ENCODE peak calls at places on chromosome 7, in five cellular contexts. B is WTC11, I is GM20000, L is cardiac fibroblast, N is coronary artery. K is an unnamed sample.

GRCh38 chr7:117834983-117835664 is 38.1 kb downstream of the CTTNBP2 start:
- DNase-seq in B (peak; percentile 22), I (no peak), L (no peak), N (no peak), K (no peak)

GRCh38 chr7:26451997-26452396 is 160.3 kb downstream of the SNX10 start:
- DNase-seq in B (peak; percentile 38), I (no peak), L (no peak), N (no peak), K (no peak)

GRCh38 chr7:57176928-57177635 is 44.8 kb upstream of the ZNF479 start:
- DNase-seq in B (no peak), I (no peak), L (no peak), N (peak; percentile 63), K (no peak)

GRCh38 chr7:157564518-157565177 is 227.8 kb downstream of the DNAJB6 start:
- DNase-seq in B (no peak), I (no peak), L (no peak), N (no peak), K (no peak)

GRCh38 chr7:43135129-43135528 is 22.7 kb downstream of the HECW1 start:
- DNase-seq in B (no peak), I (no peak), L (no peak), N (no peak), K (no peak)

GRCh38 chr7:50069613-50070012 is 23.4 kb downstream of the ZPBP start:
- DNase-seq in B (peak; percentile 23), I (peak; percentile 32), L (peak; percentile 22), N (no peak), K (peak; percentile 3)

GRCh38 chr7:26196305-26196704 is 4.2 kb downstream of the HNRNPA2B1 start:
- DNase-seq in B (no peak), I (no peak), L (no peak), N (no peak), K (no peak)

GRCh38 chr7:159140170-159140910 is 4.3 kb downstream of the VIPR2 start:
- DNase-seq in B (no peak), I (no peak), L (no peak), N (peak; percentile 54), K (no peak)

GRCh38 chr7:22219739-22220493 is 137.0 kb downstream of the RAPGEF5 start:
- DNase-seq in B (no peak), I (no peak), L (peak; percentile 54), N (no peak), K (no peak)

GRCh38 chr7:131233193-131233592 is 94.5 kb upstream of the MKLN1 start:
- DNase-seq in B (no peak), I (no peak), L (no peak), N (no peak), K (no peak)

GRCh38 chr7:105766421-105767191 is 109.8 kb downstream of the ATXN7L1 start:
- DNase-seq in B (no peak), I (peak; percentile 28), L (no peak), N (no peak), K (no peak)

GRCh38 chr7:30815016-30815854 is 44.0 kb downstream of the MINDY4 start:
- DNase-seq in B (no peak), I (no peak), L (peak; percentile 85), N (peak; percentile 89), K (no peak)

GRCh38 chr7:159197066-159197975 is 52.7 kb upstream of the VIPR2 start:
- DNase-seq in B (peak; percentile 28), I (peak; percentile 34), L (no peak), N (no peak), K (no peak)

GRCh38 chr7:157670490-157671357 is 333.9 kb downstream of the DNAJB6 start:
- DNase-seq in B (no peak), I (no peak), L (no peak), N (no peak), K (no peak)

GRCh38 chr7:101555921-101556275 is 73.2 kb downstream of the MYL10 start:
- DNase-seq in B (no peak), I (peak; percentile 1), L (no peak), N (peak; percentile 62), K (peak; percentile 5)

GRCh38 chr7:93902777-93903423 is 3.5 kb upstream of the GNGT1 start:
- DNase-seq in B (no peak), I (peak; percentile 32), L (peak; percentile 90), N (no peak), K (no peak)

GRCh38 chr7:40599836-40600235 is 465.0 kb downstream of the SUGCT start:
- DNase-seq in B (no peak), I (no peak), L (no peak), N (no peak), K (no peak)

GRCh38 chr7:106111671-106112117 is 418 bp downstream of the SYPL1 start:
- DNase-seq in B (no peak), I (peak; percentile 63), L (peak; percentile 87), N (peak; percentile 83), K (no peak)

GRCh38 chr7:54541941-54542618 is at the start of gene VSTM2A:
- DNase-seq in B (peak; percentile 60), I (no peak), L (no peak), N (no peak), K (no peak)

GRCh38 chr7:22435105-22435504 is 64.9 kb downstream of the STEAP1B start:
- DNase-seq in B (no peak), I (peak; percentile 43), L (no peak), N (no peak), K (peak; percentile 23)

GRCh38 chr7:150753826-150754603 is 16.8 kb downstream of the GIMAP5 start:
- DNase-seq in B (no peak), I (peak; percentile 54), L (no peak), N (no peak), K (peak; percentile 52)

GRCh38 chr7:71019703-71020102 is 112.2 kb upstream of the GALNT17 start:
- DNase-seq in B (no peak), I (no peak), L (no peak), N (no peak), K (no peak)

GRCh38 chr7:127782075-127782474 is 130.1 kb downstream of the SND1 start:
- DNase-seq in B (no peak), I (no peak), L (no peak), N (no peak), K (no peak)

GRCh38 chr7:76396039-76396732 is 13.3 kb downstream of the SSC4D start:
- DNase-seq in B (peak; percentile 62), I (no peak), L (no peak), N (no peak), K (no peak)

GRCh38 chr7:100124301-100125229 is 2.2 kb upstream of the MBLAC1 start:
- DNase-seq in B (no peak), I (no peak), L (no peak), N (no peak), K (no peak)

GRCh38 chr7:2651336-2651735 is 19.6 kb downstream of the TTYH3 start:
- DNase-seq in B (no peak), I (no peak), L (peak; percentile 38), N (no peak), K (no peak)
- TF ChIP-seq CTCF in B (no peak), I (no peak), L (no peak), N (no peak), K (peak; percentile 32)

DNA sequence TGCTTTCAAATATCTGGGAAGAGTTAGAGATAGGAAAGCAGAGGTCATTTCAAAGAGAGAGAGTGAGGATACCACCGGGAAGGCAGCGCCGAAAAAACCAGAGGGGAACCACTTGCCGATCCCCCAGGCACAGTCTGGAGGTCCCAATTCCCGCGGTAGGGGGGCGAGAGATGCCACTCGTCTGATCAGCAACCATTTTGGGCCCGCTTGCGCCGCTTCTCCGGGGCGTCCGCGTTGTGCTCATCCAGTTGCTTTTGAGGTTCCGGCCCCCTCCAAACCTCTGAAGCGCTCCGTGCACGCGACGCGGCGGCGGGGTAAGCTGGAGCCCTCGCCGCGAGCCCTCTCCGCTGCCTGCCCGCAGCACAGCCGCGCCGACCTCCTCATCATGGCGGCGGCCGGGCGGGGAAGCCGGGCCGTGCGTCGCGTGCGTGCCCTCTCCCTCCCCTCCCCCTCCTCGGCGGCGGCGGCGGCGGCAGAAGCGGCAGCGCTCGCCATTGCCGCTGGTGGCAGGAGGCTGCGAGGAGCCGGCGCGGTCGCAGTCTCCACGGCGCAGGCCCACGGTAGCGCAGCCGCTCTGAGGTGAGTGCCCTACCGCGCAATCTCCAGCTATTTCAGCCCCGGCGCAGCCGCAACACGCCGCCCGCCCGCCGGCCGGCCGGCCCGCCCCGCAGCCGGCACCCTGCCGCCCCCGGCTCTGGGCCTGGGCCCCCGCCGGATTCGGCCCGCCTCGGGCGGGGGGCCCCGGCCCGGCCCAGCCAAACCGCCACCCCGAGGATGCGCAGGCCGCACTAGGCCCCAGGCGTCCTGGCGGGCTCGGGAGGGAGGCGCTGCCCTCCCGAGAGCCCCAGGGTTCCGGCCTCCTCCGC is at the start of gene NRF1:
- DNase-seq in B (peak; percentile 84), I (peak; percentile 95), L (peak; percentile 95), N (peak; percentile 89), K (peak; percentile 94)
- TF ChIP-seq CTCF in B (no peak), I (peak; percentile 18), L (peak; percentile 6), N (no peak), K (peak; percentile 22)

GRCh38 chr7:28065308-28065707 is 115.3 kb downstream of the JAZF1 start:
- DNase-seq in B (no peak), I (no peak), L (peak; percentile 64), N (no peak), K (no peak)

GRCh38 chr7:28061824-28062196 is 118.8 kb downstream of the JAZF1 start:
- DNase-seq in B (no peak), I (no peak), L (no peak), N (no peak), K (no peak)

GRCh38 chr7:28062197-28062988 is 118.2 kb downstream of the JAZF1 start:
- DNase-seq in B (peak; percentile 87), I (peak; percentile 58), L (peak; percentile 75), N (no peak), K (peak; percentile 62)

GRCh38 chr7:28055161-28055544 is 125.4 kb downstream of the JAZF1 start:
- DNase-seq in B (no peak), I (no peak), L (no peak), N (no peak), K (no peak)

DNA sequence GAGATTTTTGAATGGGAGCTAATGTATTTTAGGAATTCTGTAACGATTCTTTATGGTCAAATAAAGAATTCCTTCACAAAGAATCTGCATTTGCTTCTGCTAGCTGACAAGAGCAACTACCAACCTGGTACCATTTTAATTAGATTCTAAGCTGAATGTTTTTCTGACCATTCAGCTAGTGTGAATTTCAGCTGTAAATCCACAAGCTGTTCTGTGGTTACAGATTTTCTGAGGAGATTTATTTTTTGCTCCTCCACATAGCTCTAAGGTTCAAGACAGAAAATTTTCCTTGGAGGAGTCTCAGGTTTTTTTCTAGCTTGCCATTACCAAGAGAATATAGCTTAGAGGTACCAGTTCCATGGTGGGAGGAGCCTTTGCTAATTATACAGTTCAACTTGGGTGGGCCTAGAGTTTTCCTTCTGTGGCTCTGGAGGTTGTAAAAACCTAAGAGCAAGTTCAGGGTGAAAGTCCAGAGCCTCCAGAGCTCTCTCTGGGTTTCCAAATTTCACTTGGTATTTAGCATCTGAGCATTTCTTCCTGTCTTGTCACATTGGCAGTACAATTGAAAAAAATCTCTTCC is 120.1 kb downstream of the JAZF1 start:
- DNase-seq in B (no peak), I (no peak), L (no peak), N (no peak), K (no peak)
- TF ChIP-seq CTCF in B (no peak), I (no peak), L (no peak), N (no peak), K (no peak)

DNA sequence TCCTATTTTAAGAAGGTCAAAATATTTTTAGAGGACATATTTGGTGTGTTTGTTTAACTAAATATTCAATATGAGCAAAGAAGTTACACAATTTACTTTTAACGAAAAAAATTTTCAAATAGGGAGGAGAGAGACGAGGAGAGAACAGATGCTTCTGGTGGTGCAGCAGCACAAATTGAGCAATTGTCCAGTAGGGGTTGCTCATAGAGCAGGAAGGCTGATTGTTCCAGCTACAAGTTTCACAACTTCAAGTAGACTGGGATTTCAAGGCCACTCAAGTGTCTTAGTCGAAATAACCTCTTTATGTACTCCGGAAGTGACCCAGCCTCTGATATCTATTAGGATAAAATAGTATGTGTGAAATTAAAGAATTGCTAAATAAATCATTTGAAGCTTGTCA is 197.9 kb downstream of the HDAC9 start:
- DNase-seq in B (no peak), I (no peak), L (peak; percentile 93), N (no peak), K (no peak)
- TF ChIP-seq CTCF in B (no peak), I (no peak), L (peak; percentile 78), N (no peak), K (no peak)

GRCh38 chr7:46932656-46933424 is 649.1 kb downstream of the TNS3 start:
- DNase-seq in B (no peak), I (no peak), L (peak; percentile 96), N (no peak), K (no peak)
- TF ChIP-seq CTCF in B (no peak), I (no peak), L (peak; percentile 40), N (no peak), K (no peak)